ENCODE peak calls at places on chromosome 4, in seven cellular contexts. A is heart left ventricle, I is left ventricle myocardium inferior, K is body of pancreas, E is left lung, X is HepG2, G is neural progenitor cell. W is an unnamed sample.

GRCh38 chr4:111631157-111631999 is 513.9 kb upstream of the FAM241A start:
- DNase-seq in A (no peak), I (no peak), K (no peak), E (no peak), X (no peak), G (peak), W (peak)

GRCh38 chr4:121796283-121796682 is 4.8 kb upstream of the EXOSC9 start:
- DNase-seq in A (no peak), I (no peak), K (no peak), E (no peak), X (no peak), G (no peak), W (no peak)

GRCh38 chr4:114558446-114559020 is 40.1 kb upstream of the UGT8 start:
- DNase-seq in A (no peak), I (no peak), K (no peak), E (no peak), X (no peak), G (peak), W (no peak)

GRCh38 chr4:90025248-90025647 is 101.9 kb upstream of the CCSER1 start:
- DNase-seq in A (no peak), I (no peak), K (no peak), E (no peak), X (no peak), G (no peak), W (peak)

GRCh38 chr4:109406337-109406931 is 27.2 kb upstream of the SEC24B start:
- DNase-seq in A (no peak), I (no peak), K (peak), E (no peak), X (peak), G (peak), W (peak)

GRCh38 chr4:4990857-4991540 is 28.3 kb downstream of the CYTL1 start:
- DNase-seq in A (peak), I (peak), K (peak), E (no peak), X (no peak), G (no peak), W (peak)

GRCh38 chr4:150367326-150367725 is 214.6 kb upstream of the MAB21L2 start:
- DNase-seq in A (no peak), I (no peak), K (no peak), E (no peak), X (no peak), G (peak), W (no peak)

GRCh38 chr4:73718375-73719373 is 21.7 kb upstream of the CXCL8 start:
- DNase-seq in A (no peak), I (no peak), K (no peak), E (no peak), X (no peak), G (no peak), W (no peak)

GRCh38 chr4:28287837-28288236 is 1427.2 kb downstream of the STIM2 start:
- DNase-seq in A (no peak), I (no peak), K (no peak), E (no peak), X (no peak), G (no peak), W (no peak)

GRCh38 chr4:37908488-37909343 is 17.8 kb downstream of the TBC1D1 start:
- DNase-seq in A (peak), I (no peak), K (no peak), E (no peak), X (no peak), G (no peak), W (no peak)

GRCh38 chr4:83855044-83855443 is 319.1 kb downstream of the GPAT3 start:
- DNase-seq in A (no peak), I (no peak), K (no peak), E (no peak), X (peak), G (no peak), W (peak)

GRCh38 chr4:5749568-5749967 is 38.6 kb downstream of the EVC start:
- DNase-seq in A (no peak), I (no peak), K (no peak), E (peak), X (no peak), G (no peak), W (no peak)

GRCh38 chr4:131470360-131470759 is 1678.7 kb upstream of the PCDH10 start:
- DNase-seq in A (no peak), I (no peak), K (no peak), E (no peak), X (no peak), G (no peak), W (no peak)

GRCh38 chr4:138449938-138450337 is 207.8 kb upstream of the SLC7A11 start:
- DNase-seq in A (no peak), I (no peak), K (no peak), E (no peak), X (no peak), G (no peak), W (peak)

GRCh38 chr4:73653695-73654106 is 33.5 kb upstream of the RASSF6 start:
- DNase-seq in A (no peak), I (no peak), K (peak), E (no peak), X (peak), G (peak), W (peak)

GRCh38 chr4:56048621-56049427 is 100.1 kb downstream of the CEP135 start:
- DNase-seq in A (peak), I (peak), K (peak), E (peak), X (no peak), G (peak), W (peak)

GRCh38 chr4:140213116-140213515 is 59.1 kb upstream of the MAML3 start:
- DNase-seq in A (no peak), I (no peak), K (no peak), E (no peak), X (no peak), G (no peak), W (no peak)

GRCh38 chr4:54513231-54513630 is 144.5 kb upstream of the KIT start:
- DNase-seq in A (no peak), I (peak), K (no peak), E (no peak), X (no peak), G (no peak), W (no peak)

GRCh38 chr4:3485011-3485881 is 22.1 kb downstream of the DOK7 start:
- DNase-seq in A (no peak), I (no peak), K (no peak), E (no peak), X (no peak), G (no peak), W (no peak)

GRCh38 chr4:158236304-158237030 is 26.2 kb downstream of the TMEM144 start:
- DNase-seq in A (peak), I (no peak), K (no peak), E (no peak), X (no peak), G (no peak), W (no peak)

GRCh38 chr4:188822698-188823097 is 683.5 kb downstream of the TRIML1 start:
- DNase-seq in A (no peak), I (no peak), K (no peak), E (peak), X (no peak), G (peak), W (no peak)

GRCh38 chr4:113869743-113870375 is 108.3 kb upstream of the CAMK2D start:
- DNase-seq in A (no peak), I (no peak), K (no peak), E (no peak), X (no peak), G (no peak), W (no peak)

GRCh38 chr4:94400191-94400590 is 51.6 kb upstream of the PDLIM5 start:
- DNase-seq in A (no peak), I (no peak), K (no peak), E (no peak), X (no peak), G (no peak), W (no peak)

GRCh38 chr4:173025131-173025530 is 143.5 kb upstream of the GALNT7 start:
- DNase-seq in A (peak), I (no peak), K (peak), E (no peak), X (peak), G (peak), W (peak)

GRCh38 chr4:149911371-149911770 is 95.7 kb upstream of the IQCM start:
- DNase-seq in A (no peak), I (no peak), K (no peak), E (no peak), X (no peak), G (no peak), W (no peak)

GRCh38 chr4:120025516-120025915 is 41.1 kb downstream of the MAD2L1 start:
- DNase-seq in A (no peak), I (no peak), K (no peak), E (no peak), X (no peak), G (no peak), W (no peak)

GRCh38 chr4:138749303-138749702 is 266.3 kb upstream of the NOCT start:
- DNase-seq in A (no peak), I (no peak), K (no peak), E (no peak), X (no peak), G (no peak), W (peak)

GRCh38 chr4:86235549-86235948 is 124.3 kb downstream of the MAPK10 start:
- DNase-seq in A (no peak), I (no peak), K (no peak), E (peak), X (no peak), G (no peak), W (no peak)

GRCh38 chr4:40401646-40402045 is 66.5 kb downstream of the CHRNA9 start:
- DNase-seq in A (no peak), I (no peak), K (no peak), E (no peak), X (no peak), G (no peak), W (peak)

GRCh38 chr4:40395166-40395900 is 60.2 kb downstream of the CHRNA9 start:
- DNase-seq in A (no peak), I (no peak), K (peak), E (no peak), X (no peak), G (no peak), W (no peak)

GRCh38 chr4:40401096-40401495 is 66.0 kb downstream of the CHRNA9 start:
- DNase-seq in A (no peak), I (no peak), K (no peak), E (no peak), X (no peak), G (no peak), W (no peak)

GRCh38 chr4:40399578-40399977 is 64.4 kb downstream of the CHRNA9 start:
- DNase-seq in A (no peak), I (no peak), K (no peak), E (no peak), X (no peak), G (no peak), W (no peak)

DNA sequence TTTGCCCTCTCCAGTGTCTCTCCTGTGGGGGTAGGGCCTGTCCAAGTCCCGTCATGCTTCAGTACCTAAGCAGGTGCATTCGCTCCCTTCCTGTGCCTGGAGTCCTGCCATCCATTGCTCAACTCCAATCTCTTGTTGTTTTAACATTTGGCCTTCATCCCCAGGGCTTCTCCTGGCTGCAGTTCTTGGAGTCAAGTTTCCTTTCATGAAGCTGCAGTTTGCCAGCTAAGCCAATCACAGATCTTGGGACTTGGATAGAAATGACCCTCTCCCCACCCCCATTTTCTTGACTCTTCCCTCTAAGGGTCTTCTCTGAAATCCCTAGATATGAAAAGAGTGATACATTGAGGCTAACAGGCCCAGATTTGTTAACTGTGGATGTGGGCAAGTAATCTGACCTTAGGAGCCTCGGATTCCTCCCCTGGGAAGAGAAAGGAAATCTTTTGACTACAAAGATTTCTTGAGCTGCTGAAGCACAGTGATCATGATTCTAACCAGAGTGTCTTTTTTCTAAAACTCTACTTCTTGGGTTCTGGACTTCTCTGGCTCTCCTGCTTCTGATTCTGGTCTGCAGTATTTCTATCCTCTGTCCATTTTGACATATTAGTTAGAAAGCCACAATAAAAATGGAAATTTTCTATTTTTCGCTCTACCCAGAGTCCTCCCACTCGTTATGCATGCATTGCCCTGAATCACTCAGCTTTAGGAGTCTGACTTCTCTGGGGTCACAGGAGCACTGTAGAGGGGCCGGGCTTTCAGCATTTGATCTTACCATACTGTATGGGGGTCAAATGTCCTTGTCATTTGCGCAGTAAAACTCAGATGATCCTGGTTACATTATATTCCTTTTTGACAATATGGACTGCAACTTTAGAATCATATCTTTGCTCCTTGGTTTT is 61.0 kb downstream of the CHRNA9 start:
- DNase-seq in A (peak), I (peak), K (peak), E (no peak), X (peak), G (peak), W (peak)
- H3K27ac ChIP-seq in A (no peak), I (no peak), K (peak), E (peak), X (no peak), G (no peak), W (no peak)

DNA sequence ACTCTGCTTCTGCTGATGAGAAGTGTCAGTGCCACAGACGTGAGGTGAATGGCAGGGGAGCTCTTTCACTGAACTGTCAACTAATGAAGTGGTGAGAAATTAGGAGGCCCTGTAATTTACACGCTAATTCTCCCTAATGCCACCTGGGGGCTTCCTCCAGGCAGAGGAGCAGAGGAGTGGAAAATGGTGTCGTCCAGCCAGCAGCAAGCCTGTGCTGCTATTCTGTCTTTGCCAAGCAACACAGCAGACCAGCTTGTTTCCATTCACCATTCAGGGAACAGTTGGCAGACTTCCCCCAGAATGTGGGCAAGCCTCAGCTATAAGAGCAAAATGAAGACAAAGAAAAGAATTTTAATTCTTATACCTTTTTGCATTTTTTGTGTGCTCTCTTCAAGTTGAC is 245.2 kb upstream of the TET2 start:
- DNase-seq in A (no peak), I (no peak), K (no peak), E (no peak), X (no peak), G (peak), W (peak)
- TF ChIP-seq CTCF in A (no peak), I (no peak), K (no peak), E (no peak), X (no peak), G (peak), W (peak)

GRCh38 chr4:123046096-123046495 is 123.7 kb upstream of the NUDT6 start:
- DNase-seq in A (no peak), I (no peak), K (no peak), E (no peak), X (no peak), G (no peak), W (no peak)
- H3K27ac ChIP-seq in A (no peak), I (no peak), K (no peak), E (no peak), X (no peak), G (no peak), W (no peak)

GRCh38 chr4:157143365-157143764 is 67.4 kb downstream of the GLRB start:
- DNase-seq in A (no peak), I (no peak), K (no peak), E (no peak), X (no peak), G (no peak), W (no peak)

GRCh38 chr4:157141976-157142375 is 66.0 kb downstream of the GLRB start:
- DNase-seq in A (no peak), I (no peak), K (no peak), E (no peak), X (no peak), G (no peak), W (no peak)
- TF ChIP-seq CTCF in A (no peak), I (no peak), K (no peak), E (no peak), X (no peak), G (no peak), W (no peak)

GRCh38 chr4:100582146-100582545 is 64.3 kb upstream of the EMCN start:
- DNase-seq in A (no peak), I (no peak), K (no peak), E (no peak), X (no peak), G (no peak), W (peak)

GRCh38 chr4:100574607-100575006 is 56.8 kb upstream of the EMCN start:
- DNase-seq in A (no peak), I (no peak), K (no peak), E (no peak), X (no peak), G (no peak), W (no peak)

GRCh38 chr4:100581337-100581736 is 63.5 kb upstream of the EMCN start:
- DNase-seq in A (no peak), I (no peak), K (no peak), E (no peak), X (no peak), G (no peak), W (no peak)

GRCh38 chr4:100576570-100576969 is 58.7 kb upstream of the EMCN start:
- DNase-seq in A (no peak), I (no peak), K (no peak), E (no peak), X (peak), G (no peak), W (no peak)
- H3K27ac ChIP-seq in A (no peak), I (no peak), K (no peak), E (no peak), X (no peak), G (no peak), W (no peak)

DNA sequence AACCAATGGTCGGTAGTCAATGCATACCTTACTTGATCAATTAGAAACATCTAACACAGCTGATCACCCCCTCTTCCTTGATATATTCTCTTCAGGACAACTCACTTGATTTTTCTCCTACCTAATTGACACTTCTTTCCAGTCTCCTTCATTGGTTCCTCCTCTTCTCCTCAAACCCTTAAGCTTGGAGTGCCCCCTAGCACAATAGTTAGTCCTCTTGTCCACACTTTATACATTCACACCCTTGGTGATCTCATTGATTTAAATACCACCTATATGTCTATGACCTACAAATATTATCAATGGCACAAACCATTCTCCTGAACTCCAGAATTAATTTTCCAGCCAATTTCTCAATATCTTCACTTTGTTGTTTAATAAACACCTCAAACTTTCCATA is 724.0 kb downstream of the ADGRL3 start:
- DNase-seq in A (no peak), I (no peak), K (no peak), E (no peak), X (no peak), G (no peak), W (no peak)
- TF ChIP-seq CTCF in A (no peak), I (no peak), K (no peak), E (no peak), X (no peak), G (peak), W (no peak)

W was measured in cardiac muscle cell.